ENCODE peak calls at places on chromosomes 16 and 17, in six cellular contexts. J is SK-N-SH; Q is Peyer's patch; G is CD4-positive, alpha-beta T cell; H is type B pancreatic cell; V is GM12864. I is an unnamed sample.

GRCh38 chr17:81844887-81845286 is 10.0 kb upstream of the PPP1R27 start:
- DNase-seq in J (no peak), Q (no peak), G (no peak), H (no peak), V (no peak), I (no peak)

GRCh38 chr17:62666801-62667591 is 39.5 kb downstream of the MRC2 start:
- DNase-seq in J (peak; percentile 47), Q (no peak), G (no peak), H (no peak), V (no peak), I (peak; percentile 26)

GRCh38 chr17:10610821-10611323 is 46.2 kb downstream of the MYH3 start:
- DNase-seq in J (no peak), Q (no peak), G (no peak), H (no peak), V (no peak), I (no peak)

GRCh38 chr17:78412403-78412802 is 34.0 kb downstream of the PGS1 start:
- DNase-seq in J (peak; percentile 58), Q (no peak), G (no peak), H (no peak), V (no peak), I (peak; percentile 56)

GRCh38 chr16:74778646-74779045 is 4.0 kb upstream of the FA2H start:
- DNase-seq in J (no peak), Q (no peak), G (no peak), H (no peak), V (no peak), I (no peak)

GRCh38 chr16:64428463-64428862 is 693.4 kb downstream of the CDH11 start:
- DNase-seq in J (peak; percentile 6), Q (no peak), G (no peak), H (no peak), V (no peak), I (no peak)

GRCh38 chr17:61239953-61240352 is 159.7 kb upstream of the TBX2 start:
- DNase-seq in J (no peak), Q (no peak), G (no peak), H (no peak), V (no peak), I (no peak)

GRCh38 chr16:20385844-20386832 is 18.4 kb downstream of the PDILT start:
- DNase-seq in J (peak; percentile 61), Q (peak; percentile 25), G (peak; percentile 31), H (peak; percentile 77), V (no peak), I (peak; percentile 72)

GRCh38 chr17:76968707-76969597 is 100.7 kb downstream of the MGAT5B start:
- DNase-seq in J (peak; percentile 84), Q (peak; percentile 77), G (peak; percentile 28), H (no peak), V (no peak), I (peak; percentile 72)

GRCh38 chr16:83160609-83161008 is 533.8 kb downstream of the CDH13 start:
- DNase-seq in J (no peak), Q (no peak), G (no peak), H (no peak), V (no peak), I (no peak)

GRCh38 chr16:66429290-66429962 is 2.3 kb downstream of the BEAN1 start:
- DNase-seq in J (peak; percentile 43), Q (no peak), G (no peak), H (peak; percentile 55), V (no peak), I (no peak)
- TF ChIP-seq CTCF in J (no peak), Q (no peak), G (no peak), H (peak; percentile 52), V (peak; percentile 12), I (no peak)

GRCh38 chr17:30002088-30002487 is 60.7 kb downstream of the EFCAB5 start:
- DNase-seq in J (no peak), Q (no peak), G (no peak), H (no peak), V (no peak), I (no peak)

GRCh38 chr17:30000755-30001257 is 59.4 kb downstream of the EFCAB5 start:
- DNase-seq in J (no peak), Q (no peak), G (no peak), H (no peak), V (no peak), I (no peak)

GRCh38 chr17:29996458-29996857 is 55.0 kb downstream of the EFCAB5 start:
- DNase-seq in J (no peak), Q (no peak), G (no peak), H (no peak), V (no peak), I (no peak)

GRCh38 chr17:30005709-30006320 is 64.4 kb downstream of the EFCAB5 start:
- DNase-seq in J (no peak), Q (no peak), G (no peak), H (no peak), V (no peak), I (no peak)

GRCh38 chr17:30000001-30000754 is 58.7 kb downstream of the EFCAB5 start:
- DNase-seq in J (no peak), Q (no peak), G (no peak), H (no peak), V (no peak), I (no peak)
- TF ChIP-seq CTCF in J (peak; percentile 38), Q (no peak), G (no peak), H (no peak), V (no peak), I (no peak)

GRCh38 chr17:75271233-75271954 is 363 bp upstream of the MIF4GD start:
- DNase-seq in J (peak; percentile 100), Q (peak; percentile 84), G (peak; percentile 85), H (peak; percentile 91), V (no peak), I (peak; percentile 97)

GRCh38 chr17:75270966-75271232 is at the start of gene MIF4GD:
- DNase-seq in J (no peak), Q (no peak), G (no peak), H (no peak), V (no peak), I (no peak)

GRCh38 chr17:75270218-75270965 is 639 bp downstream of the MIF4GD start:
- DNase-seq in J (peak; percentile 92), Q (peak; percentile 66), G (peak; percentile 37), H (peak; percentile 75), V (no peak), I (peak; percentile 85)

GRCh38 chr17:75272848-75273184 is 1.8 kb upstream of the MIF4GD start:
- DNase-seq in J (no peak), Q (no peak), G (no peak), H (no peak), V (no peak), I (no peak)

DNA sequence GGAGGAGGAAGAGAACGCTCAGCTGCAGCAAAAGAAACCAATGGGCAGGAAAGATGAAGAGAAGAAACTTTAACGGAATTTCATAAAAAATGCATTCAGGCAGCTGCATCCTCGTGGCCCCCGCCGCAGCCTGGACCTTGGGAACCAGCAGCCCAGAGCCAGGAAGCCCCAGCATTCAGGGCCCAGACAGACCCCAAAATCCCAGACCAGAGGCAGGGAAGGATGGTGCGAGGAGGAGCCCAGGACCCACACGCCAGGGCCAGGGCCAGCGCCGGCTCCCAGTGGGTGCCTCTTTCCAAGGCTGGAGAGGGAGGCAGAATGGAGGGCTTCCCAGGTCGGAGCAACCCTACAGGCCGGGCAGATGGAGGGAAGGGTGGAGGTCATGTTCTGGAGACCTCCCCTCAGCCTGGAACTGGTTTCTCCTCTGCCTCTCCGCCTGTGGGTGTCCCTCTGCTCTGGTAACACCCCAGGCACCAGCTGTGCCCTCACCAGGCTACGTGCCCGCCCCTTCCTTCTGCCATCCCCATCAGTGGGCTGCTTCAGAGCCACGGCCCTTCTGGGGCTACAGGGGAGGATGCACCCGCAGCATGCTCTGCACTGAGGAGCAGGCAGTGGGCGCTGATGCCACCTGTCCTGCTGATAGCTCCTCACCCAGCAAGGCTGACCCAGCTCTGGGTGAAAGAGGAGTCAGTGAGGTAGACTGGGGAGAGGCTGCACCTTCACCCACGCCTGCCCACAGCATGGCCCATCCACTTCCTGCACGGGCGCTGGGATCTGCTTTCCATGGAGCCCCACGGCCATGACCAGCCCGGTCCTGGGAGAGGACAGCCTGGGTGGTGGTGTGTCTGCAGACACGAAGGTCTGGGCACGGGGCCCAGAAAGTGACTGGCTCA is 1.2 kb upstream of the MIF4GD start:
- DNase-seq in J (peak; percentile 78), Q (no peak), G (no peak), H (no peak), V (no peak), I (no peak)
- TF ChIP-seq CTCF in J (no peak), Q (no peak), G (no peak), H (no peak), V (no peak), I (no peak)

DNA sequence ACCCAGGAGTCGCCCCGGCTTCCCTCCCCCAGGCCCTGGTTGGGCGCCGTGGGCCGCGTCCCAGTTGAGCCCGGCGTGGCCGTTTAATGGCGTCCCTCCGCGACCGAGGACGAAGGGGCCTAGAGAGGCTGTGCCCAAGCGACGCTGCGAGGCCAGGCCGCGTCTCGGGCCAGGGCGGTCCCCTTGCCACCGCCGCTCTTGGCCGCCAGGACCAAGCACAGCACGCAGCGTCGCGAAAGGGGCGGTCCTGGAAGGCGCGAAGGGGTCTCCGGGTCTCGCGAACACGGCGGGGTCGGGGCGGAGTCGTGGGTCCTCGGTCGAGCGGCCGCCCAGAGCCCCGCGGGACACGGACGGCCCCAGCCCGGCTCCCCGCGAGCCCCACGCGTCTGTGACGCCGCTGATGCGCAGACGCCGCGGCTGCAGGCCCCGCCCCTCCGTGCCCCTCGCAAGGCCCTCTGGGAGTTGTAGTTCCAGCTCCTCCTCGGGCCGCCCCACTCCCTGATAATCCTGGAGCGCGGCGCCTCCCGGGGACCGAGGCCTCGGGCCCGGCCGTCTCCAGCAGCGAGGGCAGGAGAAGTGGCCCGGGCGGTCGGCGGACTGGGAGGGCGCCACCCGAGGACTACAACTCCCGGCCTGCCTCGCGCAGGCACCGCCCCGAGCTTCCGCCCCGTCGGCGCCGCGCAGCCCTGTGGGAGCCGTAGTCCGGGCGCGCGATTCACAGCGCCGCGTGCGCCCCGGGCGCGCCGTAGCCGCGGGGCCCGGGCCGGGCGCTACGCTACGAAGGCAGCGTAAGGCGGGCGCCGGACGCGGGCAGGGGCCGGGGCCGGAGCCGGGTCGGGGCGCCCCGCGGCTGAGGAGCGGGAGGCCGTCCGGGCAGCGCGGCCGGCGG is at the start of gene CAPN15:
- DNase-seq in J (peak; percentile 93), Q (peak; percentile 79), G (peak; percentile 83), H (peak; percentile 93), V (peak; percentile 38), I (peak; percentile 93)
- TF ChIP-seq CTCF in J (peak; percentile 10), Q (peak; percentile 11), G (no peak), H (peak; percentile 70), V (no peak), I (no peak)

DNA sequence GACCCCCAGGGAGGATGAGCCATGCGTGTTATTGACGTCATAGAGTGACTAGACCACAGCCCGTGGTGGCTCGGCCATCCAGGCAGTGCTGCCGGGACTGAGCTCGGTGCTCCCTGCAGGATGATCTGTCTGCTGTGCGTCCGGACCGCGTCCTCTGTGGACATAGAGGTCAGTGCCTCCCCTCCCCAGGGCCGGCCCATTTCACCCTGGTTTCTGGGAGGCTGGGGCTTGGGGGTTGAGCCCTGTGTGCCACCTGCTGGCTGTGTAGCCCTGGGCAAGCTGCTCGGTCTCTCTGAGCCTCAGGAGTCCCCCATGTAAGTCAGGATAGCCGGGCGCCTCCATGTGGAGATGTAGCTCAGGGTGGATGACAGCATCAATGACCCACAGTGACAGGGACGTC is 8.3 kb downstream of the TSC2 start:
- DNase-seq in J (no peak), Q (no peak), G (no peak), H (no peak), V (no peak), I (no peak)
- TF ChIP-seq CTCF in J (peak; percentile 25), Q (no peak), G (no peak), H (no peak), V (no peak), I (no peak)

GRCh38 chr16:30956601-30957455 is 726 bp upstream of the SETD1A start:
- DNase-seq in J (peak; percentile 92), Q (peak; percentile 77), G (peak; percentile 72), H (peak; percentile 88), V (no peak), I (peak; percentile 91)
- TF ChIP-seq CTCF in J (peak; percentile 44), Q (no peak), G (no peak), H (peak; percentile 42), V (peak; percentile 36), I (peak; percentile 43)

GRCh38 chr16:87076950-87077749 is 240.0 kb downstream of the C16orf95 start:
- DNase-seq in J (peak; percentile 38), Q (peak; percentile 52), G (no peak), H (peak; percentile 66), V (peak; percentile 51), I (peak; percentile 65)
- TF ChIP-seq CTCF in J (peak; percentile 55), Q (no peak), G (no peak), H (peak; percentile 69), V (peak; percentile 86), I (peak; percentile 60)

I was measured in GM13976.